ENCODE peak calls at places on chromosomes 11 and 22, in seven cellular contexts. Y, S, K, Q, B, F and E are unnamed samples.

GRCh38 chr11:131092469-131092868 is 176.2 kb upstream of the SNX19 start:
- DNase-seq in Y (no peak), S (no peak), K (no peak), Q (no peak), B (no peak), F (no peak), E (no peak)

GRCh38 chr11:5420993-5421392 is 918 bp upstream of the OR51Q1 start:
- DNase-seq in Y (no peak), S (no peak), K (peak; percentile 16), Q (no peak), B (no peak), F (no peak), E (no peak)

GRCh38 chr22:22119003-22119402 is 125.6 kb upstream of the VPREB1 start:
- DNase-seq in Y (no peak), S (no peak), K (no peak), Q (no peak), B (no peak), F (no peak), E (no peak)

GRCh38 chr11:128532016-128532570 is 55.3 kb downstream of the ETS1 start:
- DNase-seq in Y (no peak), S (no peak), K (no peak), Q (peak; percentile 74), B (no peak), F (no peak), E (peak; percentile 79)

GRCh38 chr11:59601788-59602187 is 13.8 kb downstream of the OSBP start:
- DNase-seq in Y (no peak), S (no peak), K (no peak), Q (peak; percentile 50), B (no peak), F (no peak), E (peak; percentile 30)

GRCh38 chr11:130601141-130601540 is 152.7 kb downstream of the ADAMTS15 start:
- DNase-seq in Y (no peak), S (no peak), K (peak; percentile 29), Q (no peak), B (peak; percentile 77), F (no peak), E (no peak)

GRCh38 chr22:48104786-48105185 is 1342.3 kb downstream of the TBC1D22A start:
- DNase-seq in Y (no peak), S (no peak), K (no peak), Q (no peak), B (no peak), F (no peak), E (no peak)

GRCh38 chr22:20571078-20571503 is 63.7 kb downstream of the MED15 start:
- DNase-seq in Y (no peak), S (no peak), K (no peak), Q (no peak), B (no peak), F (no peak), E (no peak)

GRCh38 chr11:61967924-61968757 is 707 bp upstream of the FTH1 start:
- DNase-seq in Y (no peak), S (peak; percentile 78), K (peak; percentile 48), Q (peak; percentile 67), B (no peak), F (peak; percentile 56), E (peak; percentile 42)

GRCh38 chr11:1192741-1193325 is 30.0 kb upstream of the MUC5B start:
- DNase-seq in Y (no peak), S (peak; percentile 31), K (no peak), Q (no peak), B (peak; percentile 5), F (no peak), E (no peak)

GRCh38 chr22:45903355-45904149 is 73.4 kb downstream of the WNT7B start:
- DNase-seq in Y (peak; percentile 28), S (no peak), K (no peak), Q (no peak), B (no peak), F (no peak), E (peak; percentile 39)

GRCh38 chr11:68090287-68090686 is 30.9 kb downstream of the CHKA start:
- DNase-seq in Y (no peak), S (no peak), K (no peak), Q (no peak), B (no peak), F (no peak), E (no peak)

GRCh38 chr11:68090706-68091105 is 30.5 kb downstream of the CHKA start:
- DNase-seq in Y (no peak), S (no peak), K (no peak), Q (no peak), B (no peak), F (no peak), E (peak; percentile 62)

GRCh38 chr11:68093565-68093964 is 27.6 kb downstream of the CHKA start:
- DNase-seq in Y (no peak), S (no peak), K (no peak), Q (no peak), B (no peak), F (no peak), E (no peak)

GRCh38 chr11:68096962-68097361 is 24.2 kb downstream of the CHKA start:
- DNase-seq in Y (no peak), S (no peak), K (no peak), Q (no peak), B (no peak), F (no peak), E (no peak)

GRCh38 chr11:68092411-68092810 is 28.8 kb downstream of the CHKA start:
- DNase-seq in Y (no peak), S (no peak), K (no peak), Q (no peak), B (no peak), F (no peak), E (no peak)
- H3K27ac ChIP-seq in Y (no peak overlapping the region), S (no peak overlapping the region), K (no peak overlapping the region), Q (no peak overlapping the region), B (no peak overlapping the region), F (no peak overlapping the region), E (no peak overlapping the region)

DNA sequence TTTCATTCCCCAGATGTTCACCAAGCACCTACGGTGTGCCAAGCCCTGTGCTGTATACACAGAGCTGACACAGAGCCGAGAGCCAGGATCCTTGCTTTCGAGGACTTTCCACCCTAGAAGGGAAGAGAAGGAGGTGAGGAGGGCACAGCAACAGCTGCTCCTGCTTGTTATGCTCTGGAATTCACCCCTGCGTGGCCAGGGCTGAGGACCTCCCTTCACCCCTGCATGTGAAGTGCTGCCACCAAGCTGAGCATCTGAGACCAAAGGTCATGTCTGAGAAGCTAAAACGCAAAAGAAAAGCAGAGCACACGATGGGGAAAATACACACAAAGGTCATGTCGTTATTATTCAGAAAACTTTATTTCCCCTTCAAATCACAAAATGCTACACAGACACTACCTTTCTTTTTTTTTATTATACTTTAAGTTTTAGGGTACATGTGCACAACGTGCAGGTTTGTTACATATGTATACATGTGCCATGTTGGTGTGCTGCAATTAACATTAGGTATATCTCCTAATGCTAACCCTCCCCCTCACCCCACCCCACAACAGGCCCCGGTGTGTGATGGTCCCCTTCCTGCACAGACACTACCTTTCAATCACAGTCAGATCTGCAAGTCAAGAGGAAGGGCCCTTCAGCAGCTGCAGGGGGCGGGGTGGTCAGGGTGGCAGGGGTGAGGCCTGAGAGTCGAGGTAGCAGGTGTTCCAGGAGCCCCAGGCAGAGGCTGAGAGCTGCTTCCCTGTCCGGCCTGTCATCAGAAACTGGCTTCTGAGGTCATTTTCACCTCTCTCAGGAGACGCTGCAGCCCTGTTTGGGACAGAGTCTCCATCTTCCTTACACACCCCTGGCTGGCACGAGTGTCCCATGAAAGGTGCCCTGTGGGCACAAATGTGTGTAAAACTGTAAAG is 40.1 kb upstream of the PRR5 start:
- DNase-seq in Y (no peak), S (no peak), K (no peak), Q (no peak), B (no peak), F (no peak), E (no peak)
- TF ChIP-seq CTCF in Y (no peak), S (no peak), K (no peak), Q (no peak), B (no peak), F (no peak), E (no peak)

GRCh38 chr22:37566329-37566837 is 6.1 kb downstream of the CDC42EP1 start:
- DNase-seq in Y (no peak), S (no peak), K (no peak), Q (no peak), B (no peak), F (no peak), E (no peak)
- H3K4me1 ChIP-seq in Y (peaks cover 77% of the 10 kb centered on the region), S (peaks cover 11% of the 10 kb centered on the region), K (peaks cover 2% of the 10 kb centered on the region), Q (no peaks in the 10 kb centered on the region), B (peaks cover 40% of the 10 kb centered on the region), F (peaks cover 67% of the 10 kb centered on the region), E (peaks cover 95% of the 10 kb centered on the region)

GRCh38 chr11:120346233-120346632 is 10.0 kb downstream of the ARHGEF12 start:
- DNase-seq in Y (no peak), S (no peak), K (no peak), Q (no peak), B (no peak), F (no peak), E (no peak)

GRCh38 chr11:120352405-120352804 is 16.2 kb downstream of the ARHGEF12 start:
- DNase-seq in Y (no peak), S (no peak), K (no peak), Q (no peak), B (no peak), F (no peak), E (no peak)

GRCh38 chr11:120354779-120355178 is 18.6 kb downstream of the ARHGEF12 start:
- DNase-seq in Y (no peak), S (no peak), K (no peak), Q (no peak), B (no peak), F (no peak), E (no peak)

GRCh38 chr11:120354068-120354467 is 17.9 kb downstream of the ARHGEF12 start:
- DNase-seq in Y (no peak), S (no peak), K (no peak), Q (no peak), B (no peak), F (no peak), E (no peak)

DNA sequence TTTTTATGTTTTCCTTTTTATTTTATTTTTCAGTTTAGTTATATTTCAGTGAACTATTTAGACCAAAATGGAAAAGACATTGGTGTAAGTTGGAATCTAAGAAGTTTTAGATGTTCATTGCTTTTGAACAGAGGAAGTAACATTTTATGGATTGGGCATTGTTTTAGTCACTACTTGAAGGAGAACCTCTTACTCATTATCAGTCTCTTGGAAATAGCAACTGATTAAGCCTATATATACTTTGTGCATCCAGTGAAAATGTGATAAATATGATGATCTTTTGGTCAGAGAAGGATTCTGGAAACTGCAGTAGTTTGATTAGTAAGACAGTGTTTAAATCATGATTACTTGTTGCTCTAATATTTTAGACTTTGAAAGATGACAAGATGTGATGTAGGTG is 14.4 kb downstream of the ARHGEF12 start:
- DNase-seq in Y (no peak), S (no peak), K (no peak), Q (no peak), B (no peak), F (no peak), E (no peak)
- H3K27ac ChIP-seq in Y (no peak overlapping the region), S (no peak overlapping the region), K (no peak overlapping the region), Q (no peak overlapping the region), B (no peak overlapping the region), F (no peak overlapping the region), E (no peak overlapping the region)